ENCODE peak calls at places on chromosomes 12 and 14, in four cellular contexts. S, V, C and P are unnamed samples.
A peak's percentile ranks its signal among the peaks of the same experiment; 100 is the strongest.

GRCh38 chr12:12600659-12601058 is 11.0 kb upstream of the CREBL2 start:
- ATAC-seq in S (no peak), V (no peak), C (no peak), P (no peak)

GRCh38 chr12:89965993-89966392 is 257.4 kb upstream of the ATP2B1 start:
- ATAC-seq in S (no peak), V (no peak), C (no peak), P (no peak)

GRCh38 chr14:101560534-101561113 is 671 bp upstream of the DIO3 start:
- ATAC-seq in S (no peak), V (no peak), C (no peak), P (no peak)

GRCh38 chr12:6627598-6627997 is 8.2 kb downstream of the LPAR5 start:
- ATAC-seq in S (no peak), V (peak; percentile 69), C (no peak), P (peak; percentile 37)

GRCh38 chr14:59424707-59425106 is 40.5 kb downstream of the GPR135 start:
- ATAC-seq in S (no peak), V (no peak), C (peak; percentile 78), P (no peak)

GRCh38 chr12:113162102-113163029 is 12.8 kb downstream of the CFAP73 start:
- ATAC-seq in S (no peak), V (no peak), C (peak; percentile 9), P (no peak)

GRCh38 chr14:92551066-92551841 is 37.7 kb downstream of the RIN3 start:
- ATAC-seq in S (peak; percentile 73), V (no peak), C (no peak), P (peak; percentile 86)

GRCh38 chr14:83991666-83992065 is 1538.3 kb upstream of the FLRT2 start:
- ATAC-seq in S (no peak), V (no peak), C (no peak), P (no peak)

GRCh38 chr12:77064891-77065360 is 443 bp downstream of the E2F7 start:
- ATAC-seq in S (peak; percentile 13), V (no peak), C (peak; percentile 7), P (peak; percentile 28)

GRCh38 chr14:102201369-102201748 is 61.7 kb downstream of the WDR20 start:
- ATAC-seq in S (peak; percentile 73), V (peak; percentile 23), C (no peak), P (no peak)

GRCh38 chr12:11657511-11657910 is 8.0 kb downstream of the ETV6 start:
- ATAC-seq in S (no peak), V (no peak), C (no peak), P (no peak)

GRCh38 chr12:75712223-75712622 is 200.8 kb upstream of the KRR1 start:
- ATAC-seq in S (no peak), V (no peak), C (no peak), P (no peak)

GRCh38 chr12:117527480-117527857 is 166.0 kb upstream of the NOS1 start:
- ATAC-seq in S (no peak), V (no peak), C (no peak), P (no peak)

GRCh38 chr12:131211279-131211938 is 257.7 kb downstream of the ADGRD1 start:
- ATAC-seq in S (no peak), V (no peak), C (no peak), P (no peak)

GRCh38 chr14:74792249-74793039 is 29.3 kb downstream of the YLPM1 start:
- ATAC-seq in S (no peak), V (peak; percentile 69), C (no peak), P (no peak)

GRCh38 chr14:42782744-42783143 is 1176.1 kb downstream of the LRFN5 start:
- ATAC-seq in S (no peak), V (no peak), C (no peak), P (no peak)

GRCh38 chr12:3097186-3097804 is 20.1 kb downstream of the TSPAN9 start:
- ATAC-seq in S (no peak), V (no peak), C (peak; percentile 78), P (no peak)

GRCh38 chr12:45914090-45914489 is 76.3 kb downstream of the SCAF11 start:
- ATAC-seq in S (peak; percentile 67), V (no peak), C (peak; percentile 31), P (peak; percentile 73)

GRCh38 chr12:132163911-132164288 is 19.6 kb downstream of the NOC4L start:
- ATAC-seq in S (no peak), V (no peak), C (no peak), P (no peak)

GRCh38 chr12:120490833-120491512 is 4.9 kb upstream of the DYNLL1 start:
- ATAC-seq in S (no peak), V (no peak), C (peak; percentile 26), P (no peak)

GRCh38 chr12:176321-177181 is 37.4 kb downstream of the SLC6A12 start:
- ATAC-seq in S (no peak), V (no peak), C (peak; percentile 32), P (no peak)

GRCh38 chr14:97995038-97995437 is 1197.9 kb downstream of the VRK1 start:
- ATAC-seq in S (no peak), V (no peak), C (no peak), P (no peak)

GRCh38 chr14:71521238-71521637 is 411.0 kb upstream of the RGS6 start:
- ATAC-seq in S (no peak), V (no peak), C (no peak), P (no peak)

GRCh38 chr12:6821271-6821673 is 349 bp upstream of the GPR162 start:
- ATAC-seq in S (peak; percentile 26), V (peak; percentile 27), C (peak; percentile 85), P (peak; percentile 6)

GRCh38 chr14:103848720-103849077 is 1.3 kb upstream of the PPP1R13B start:
- ATAC-seq in S (no peak), V (no peak), C (peak; percentile 33), P (no peak)

GRCh38 chr12:95633049-95633545 is 81.8 kb upstream of the USP44 start:
- ATAC-seq in S (no peak), V (no peak), C (peak; percentile 55), P (no peak)

GRCh38 chr14:76947838-76948184 is 80.7 kb downstream of the IRF2BPL start:
- ATAC-seq in S (no peak), V (no peak), C (no peak), P (no peak)

GRCh38 chr14:21106506-21107359 is 5.9 kb downstream of the TMEM253 start:
- ATAC-seq in S (peak; percentile 19), V (no peak), C (peak; percentile 25), P (no peak)

GRCh38 chr12:25725874-25726273 is 172.8 kb upstream of the LMNTD1 start:
- ATAC-seq in S (no peak), V (no peak), C (peak; percentile 93), P (no peak)

GRCh38 chr14:52253503-52253902 is 14.0 kb upstream of the PTGDR start:
- ATAC-seq in S (no peak), V (no peak), C (no peak), P (no peak)

GRCh38 chr12:71865166-71865713 is 25.7 kb downstream of the TBC1D15 start:
- ATAC-seq in S (peak; percentile 47), V (peak; percentile 47), C (no peak), P (no peak)

GRCh38 chr12:121108492-121108891 is 24.2 kb upstream of the P2RX7 start:
- ATAC-seq in S (no peak), V (no peak), C (no peak), P (no peak)

GRCh38 chr12:106841471-106842302 is 67.2 kb downstream of the RIC8B start:
- ATAC-seq in S (peak; percentile 43), V (no peak), C (peak; percentile 82), P (no peak)

GRCh38 chr12:11158885-11159444 is 12.0 kb upstream of the SMIM10L1 start:
- ATAC-seq in S (no peak), V (no peak), C (no peak), P (no peak)

GRCh38 chr12:75477137-75477536 is 3.4 kb upstream of the GLIPR1 start:
- ATAC-seq in S (no peak), V (no peak), C (no peak), P (no peak)

GRCh38 chr12:132818562-132818961 is 10.1 kb downstream of the GOLGA3 start:
- ATAC-seq in S (no peak), V (no peak), C (no peak), P (no peak)